ENCODE peak calls at places on chromosomes 2 and 18, in seven cellular contexts. O, W, C, H, J, B and X are unnamed samples.

GRCh38 chr18:52715961-52716360 is 376.0 kb downstream of the DCC start:
- DNase-seq in W (no peak), O (no peak), J (no peak), H (no peak), B (no peak), C (no peak), X (no peak)

GRCh38 chr2:150860301-150860700 is 372.8 kb upstream of the RND3 start:
- DNase-seq in J (no peak), O (no peak), C (no peak), B (no peak), W (no peak), H (peak; percentile 76), X (peak; percentile 89)

GRCh38 chr2:118979177-118979861 is 37.3 kb downstream of the MARCO start:
- DNase-seq in H (no peak), B (no peak), C (no peak), J (no peak), O (no peak), W (no peak), X (no peak)

GRCh38 chr18:79936641-79937040 is 14.8 kb downstream of the SLC66A2 start:
- DNase-seq in W (no peak), J (no peak), C (no peak), B (no peak), O (no peak), H (no peak), X (no peak)

GRCh38 chr2:237791977-237792727 is 6.4 kb upstream of the RBM44 start:
- DNase-seq in O (no peak), C (no peak), B (peak; percentile 43), J (no peak), H (no peak), W (no peak), X (no peak)

GRCh38 chr2:239354132-239354790 is 46.6 kb downstream of the HDAC4 start:
- DNase-seq in H (no peak), C (no peak), J (no peak), B (no peak), O (no peak), W (no peak), X (no peak)

GRCh38 chr2:68248361-68248760 is 4.0 kb downstream of the PPP3R1 start:
- DNase-seq in O (no peak), W (no peak), C (no peak), B (no peak), H (no peak), J (no peak), X (no peak)

GRCh38 chr2:199228887-199229819 is 228.6 kb downstream of the SATB2 start:
- DNase-seq in O (no peak), H (no peak), B (no peak), W (no peak), J (peak; percentile 92), C (no peak), X (no peak)

GRCh38 chr2:17306706-17307105 is 211.5 kb downstream of the RAD51AP2 start:
- DNase-seq in J (no peak), B (no peak), H (no peak), O (no peak), W (no peak), C (no peak), X (no peak)

GRCh38 chr2:72325592-72326422 is 178.1 kb upstream of the CYP26B1 start:
- DNase-seq in C (peak; percentile 1), W (no peak), O (no peak), H (no peak), B (peak; percentile 33), J (no peak), X (no peak)

GRCh38 chr2:161576421-161576820 is 47.8 kb upstream of the SLC4A10 start:
- DNase-seq in H (no peak), J (no peak), O (no peak), W (no peak), C (peak; percentile 22), B (peak; percentile 45), X (no peak)

GRCh38 chr2:217609952-217610351 is 392.8 kb downstream of the TNS1 start:
- DNase-seq in J (no peak), C (no peak), O (no peak), H (no peak), B (no peak), W (no peak), X (no peak)

GRCh38 chr2:152062130-152063091 is 36.4 kb downstream of the CACNB4 start:
- DNase-seq in B (no peak), J (peak; percentile 55), C (no peak), H (peak; percentile 32), O (no peak), W (no peak), X (no peak)

GRCh38 chr2:8231909-8232308 is 449.9 kb upstream of the ID2 start:
- DNase-seq in W (no peak), B (no peak), O (no peak), H (no peak), J (no peak), C (no peak), X (no peak)

GRCh38 chr2:10331702-10332401 is 29.1 kb downstream of the HPCAL1 start:
- DNase-seq in J (no peak), W (peak; percentile 66), O (no peak), C (no peak), H (no peak), B (no peak), X (no peak)

GRCh38 chr2:238584617-238585016 is 157.9 kb downstream of the ASB1 start:
- DNase-seq in W (no peak), B (no peak), H (no peak), C (no peak), O (no peak), J (no peak), X (no peak)

GRCh38 chr18:23300211-23300887 is 152.7 kb upstream of the RIOK3 start:
- DNase-seq in B (no peak), O (no peak), J (no peak), C (no peak), W (no peak), H (no peak), X (no peak)

GRCh38 chr2:240983361-240983995 is 14.9 kb upstream of the SNED1 start:
- DNase-seq in J (no peak), C (peak; percentile 12), B (peak; percentile 92), W (no peak), O (peak; percentile 25), H (peak; percentile 53), X (no peak)

GRCh38 chr2:201223089-201224073 is 37.0 kb upstream of the CASP8 start:
- DNase-seq in B (no peak), C (no peak), H (no peak), W (no peak), O (no peak), J (no peak), X (no peak)

GRCh38 chr2:207505180-207505579 is 24.6 kb upstream of the CREB1 start:
- DNase-seq in C (no peak), H (no peak), J (no peak), O (no peak), W (no peak), B (peak; percentile 79), X (no peak)

GRCh38 chr2:235766206-235766794 is 272.5 kb downstream of the AGAP1 start:
- DNase-seq in W (peak; percentile 12), C (peak; percentile 62), H (peak; percentile 77), O (no peak), B (peak; percentile 78), J (no peak), X (peak; percentile 43)

GRCh38 chr2:26727641-26728561 is 35.4 kb downstream of the KCNK3 start:
- DNase-seq in J (no peak), B (no peak), W (no peak), H (no peak), C (no peak), O (no peak), X (no peak)

GRCh38 chr2:199309411-199309810 is 148.3 kb downstream of the SATB2 start:
- DNase-seq in B (no peak), J (no peak), C (no peak), H (no peak), O (no peak), W (no peak), X (no peak)

GRCh38 chr18:73952296-73952946 is 195.2 kb downstream of the FBXO15 start:
- DNase-seq in H (no peak), B (no peak), W (no peak), C (no peak), J (no peak), O (no peak), X (peak; percentile 3)

GRCh38 chr2:23402205-23402740 is 17.3 kb downstream of the KLHL29 start:
- DNase-seq in B (no peak), O (no peak), J (no peak), C (no peak), W (no peak), H (no peak), X (no peak)

GRCh38 chr2:239268082-239268481 is 132.7 kb downstream of the HDAC4 start:
- DNase-seq in C (peak; percentile 50), W (no peak), H (peak; percentile 65), B (no peak), J (no peak), O (no peak), X (peak; percentile 75)

GRCh38 chr2:26612522-26613240 is 28.5 kb downstream of the CIB4 start:
- DNase-seq in O (peak; percentile 54), H (no peak), B (no peak), C (no peak), J (no peak), W (no peak), X (no peak)

GRCh38 chr2:169585673-169586072 is 1.5 kb downstream of the PPIG start:
- DNase-seq in W (no peak), H (no peak), B (no peak), J (no peak), O (no peak), C (no peak), X (no peak)

GRCh38 chr2:47459021-47459420 is 56.1 kb downstream of the MSH2 start:
- DNase-seq in C (no peak), O (no peak), B (no peak), J (no peak), H (no peak), W (no peak), X (no peak)

GRCh38 chr2:1245193-1245592 is 168.1 kb upstream of the TPO start:
- DNase-seq in H (no peak), B (no peak), W (no peak), J (no peak), O (no peak), C (no peak), X (no peak)